ENCODE peak calls at places on chromosomes 4 and X, in four cellular contexts. One of them, this sample, is unnamed.

GRCh38 chrX:123961268-123962005 is at the start of gene STAG2:
- DNase-seq in MCF 10A: peak
- DNase-seq in ACHN: peak
- DNase-seq in GM03348: peak
- DNase-seq in this sample: peak

GRCh38 chrX:29662101-29662500 is 553.3 kb upstream of the MAGEB2 start:
- DNase-seq in MCF 10A: peak
- DNase-seq in ACHN: peak
- DNase-seq in GM03348: peak
- DNase-seq in this sample: peak

GRCh38 chr4:146932111-146932510 is 13.6 kb downstream of the TTC29 start:
- DNase-seq in GM03348: no peak
- DNase-seq in ACHN: no peak
- DNase-seq in MCF 10A: no peak
- DNase-seq in this sample: peak

GRCh38 chrX:119692241-119693031 is 532 bp downstream of the SEPTIN6 start:
- DNase-seq in ACHN: peak
- DNase-seq in MCF 10A: peak
- DNase-seq in GM03348: peak
- DNase-seq in this sample: peak

GRCh38 chr4:1206299-1207156 is 34.1 kb upstream of the SPON2 start:
- DNase-seq in MCF 10A: no peak
- DNase-seq in GM03348: no peak
- DNase-seq in ACHN: no peak
- DNase-seq in this sample: no peak

GRCh38 chr4:147479376-147479775 is 1.5 kb upstream of the EDNRA start:
- DNase-seq in GM03348: no peak
- DNase-seq in MCF 10A: peak
- DNase-seq in ACHN: no peak
- DNase-seq in this sample: no peak

GRCh38 chr4:7964890-7965662 is 25.4 kb upstream of the AFAP1 start:
- DNase-seq in ACHN: no peak
- DNase-seq in GM03348: no peak
- DNase-seq in MCF 10A: peak
- DNase-seq in this sample: no peak

GRCh38 chrX:35115205-35115604 is 172.6 kb downstream of the FAM47B start:
- DNase-seq in ACHN: no peak
- DNase-seq in MCF 10A: no peak
- DNase-seq in GM03348: peak
- DNase-seq in this sample: peak

GRCh38 chr4:124118061-124118460 is 594.5 kb downstream of the ANKRD50 start:
- DNase-seq in MCF 10A: no peak
- DNase-seq in GM03348: no peak
- DNase-seq in ACHN: no peak
- DNase-seq in this sample: no peak

GRCh38 chrX:1598876-1599790 is 7.7 kb downstream of the AKAP17A start:
- DNase-seq in GM03348: no peak
- DNase-seq in ACHN: no peak
- DNase-seq in MCF 10A: no peak
- DNase-seq in this sample: no peak

GRCh38 chr4:184282251-184282713 is 64.6 kb upstream of the ENPP6 start:
- DNase-seq in ACHN: no peak
- DNase-seq in GM03348: no peak
- DNase-seq in MCF 10A: peak
- DNase-seq in this sample: no peak

GRCh38 chrX:1420371-1420770 is 28.5 kb upstream of the SLC25A6 start:
- DNase-seq in ACHN: no peak
- DNase-seq in GM03348: no peak
- DNase-seq in MCF 10A: no peak
- DNase-seq in this sample: no peak

GRCh38 chr4:176437756-176438155 is 118.0 kb downstream of the SPCS3 start:
- DNase-seq in MCF 10A: no peak
- DNase-seq in GM03348: no peak
- DNase-seq in ACHN: no peak
- DNase-seq in this sample: no peak

GRCh38 chrX:70449457-70449966 is 4.9 kb downstream of the DLG3 start:
- DNase-seq in GM03348: no peak
- DNase-seq in ACHN: no peak
- DNase-seq in MCF 10A: no peak
- DNase-seq in this sample: no peak

GRCh38 chr4:27789768-27790167 is 929.1 kb downstream of the STIM2 start:
- DNase-seq in GM03348: peak
- DNase-seq in MCF 10A: peak
- DNase-seq in ACHN: peak
- DNase-seq in this sample: no peak

GRCh38 chr4:4200624-4201023 is 26.1 kb downstream of the OTOP1 start:
- DNase-seq in ACHN: no peak
- DNase-seq in GM03348: no peak
- DNase-seq in MCF 10A: peak
- DNase-seq in this sample: no peak

GRCh38 chr4:90174622-90175023 is 47.4 kb downstream of the CCSER1 start:
- DNase-seq in GM03348: no peak
- DNase-seq in MCF 10A: no peak
- DNase-seq in ACHN: no peak
- DNase-seq in this sample: no peak

GRCh38 chr4:8205749-8206611 is 6.9 kb downstream of the SH3TC1 start:
- DNase-seq in MCF 10A: peak
- DNase-seq in ACHN: no peak
- DNase-seq in GM03348: no peak
- DNase-seq in this sample: no peak

GRCh38 chr4:154822775-154823174 is 41.7 kb downstream of the RBM46 start:
- DNase-seq in GM03348: peak
- DNase-seq in MCF 10A: peak
- DNase-seq in ACHN: no peak
- DNase-seq in this sample: peak

GRCh38 chr4:156347412-156348075 is 393.9 kb upstream of the CTSO start:
- DNase-seq in MCF 10A: peak
- DNase-seq in GM03348: no peak
- DNase-seq in ACHN: peak
- DNase-seq in this sample: no peak

GRCh38 chrX:19810809-19811208 is 76.6 kb downstream of the SH3KBP1 start:
- DNase-seq in GM03348: peak
- DNase-seq in ACHN: no peak
- DNase-seq in MCF 10A: peak
- DNase-seq in this sample: peak

GRCh38 chrX:134725103-134725690 is 66.9 kb upstream of the PLAC1 start:
- DNase-seq in GM03348: no peak
- DNase-seq in MCF 10A: no peak
- DNase-seq in ACHN: no peak
- DNase-seq in this sample: no peak

GRCh38 chr4:95516528-95517011 is 32.2 kb downstream of the UNC5C start:
- DNase-seq in GM03348: no peak
- DNase-seq in ACHN: no peak
- DNase-seq in MCF 10A: no peak
- DNase-seq in this sample: no peak